ENCODE peak calls at places on chromosomes 11 and 22, in five cellular contexts. Z is pancreas, A is SK-N-SH, S is suprapubic skin, X is sigmoid colon. F is an unnamed sample. For H3K36me3, the result is how much of the 10 kb centered on the place peaks cover.

GRCh38 chr22:46008836-46009596 is 32.1 kb upstream of the WNT7B start:
- DNase-seq in Z (peak), A (no peak), S (no peak), X (peak), F (peak)

GRCh38 chr22:48258841-48259240 is 1496.4 kb downstream of the TBC1D22A start:
- DNase-seq in Z (no peak), A (no peak), S (peak), X (no peak), F (no peak)

GRCh38 chr11:115929618-115930129 is 425.5 kb upstream of the CADM1 start:
- DNase-seq in Z (no peak), A (no peak), S (no peak), X (no peak), F (no peak)

GRCh38 chr11:70647188-70648166 is 249.1 kb downstream of the CTTN start:
- DNase-seq in Z (no peak), A (no peak), S (no peak), X (no peak), F (no peak)

GRCh38 chr11:134364261-134364660 is 32.5 kb downstream of the GLB1L2 start:
- DNase-seq in Z (no peak), A (no peak), S (peak), X (peak), F (peak)

GRCh38 chr22:23527971-23528740 is 51.9 kb downstream of the IGLL1 start:
- DNase-seq in Z (no peak), A (no peak), S (peak), X (peak), F (peak)

GRCh38 chr11:133343951-133344350 is 188.3 kb downstream of the OPCML start:
- DNase-seq in Z (no peak), A (no peak), S (no peak), X (no peak), F (no peak)

GRCh38 chr11:17498058-17498457 is 21.4 kb upstream of the ABCC8 start:
- DNase-seq in Z (no peak), A (no peak), S (no peak), X (no peak), F (no peak)

GRCh38 chr11:33893711-33894401 is 2.0 kb upstream of the LMO2 start:
- DNase-seq in Z (no peak), A (no peak), S (no peak), X (no peak), F (no peak)

GRCh38 chr11:71304491-71304890 is 52.1 kb upstream of the SHANK2 start:
- DNase-seq in Z (no peak), A (no peak), S (peak), X (peak), F (peak)

GRCh38 chr22:42217752-42218280 is 52.6 kb downstream of the TCF20 start:
- DNase-seq in Z (no peak), A (no peak), S (no peak), X (no peak), F (no peak)

GRCh38 chr11:72838691-72839305 is 24.6 kb downstream of the ATG16L2 start:
- DNase-seq in Z (no peak), A (no peak), S (no peak), X (no peak), F (no peak)

GRCh38 chr11:34030386-34030785 is 21.1 kb upstream of the CAPRIN1 start:
- DNase-seq in Z (no peak), A (no peak), S (no peak), X (no peak), F (no peak)

GRCh38 chr22:46801331-46801811 is 38.9 kb downstream of the TBC1D22A start:
- DNase-seq in Z (no peak), A (no peak), S (no peak), X (peak), F (no peak)

GRCh38 chr22:30609260-30610185 is 2.5 kb downstream of the TCN2 start:
- DNase-seq in Z (no peak), A (no peak), S (no peak), X (peak), F (no peak)

GRCh38 chr11:127766734-127767133 is 766.2 kb upstream of the KIRREL3 start:
- DNase-seq in Z (no peak), A (no peak), S (no peak), X (no peak), F (no peak)

GRCh38 chr11:57601297-57601696 is 3.8 kb downstream of the SERPING1 start:
- DNase-seq in Z (no peak), A (no peak), S (no peak), X (no peak), F (no peak)

GRCh38 chr11:94785509-94785908 is 17.4 kb downstream of the AMOTL1 start:
- DNase-seq in Z (no peak), A (peak), S (no peak), X (no peak), F (no peak)

GRCh38 chr11:61042961-61043540 is 59.2 kb upstream of the CD5 start:
- DNase-seq in Z (no peak), A (no peak), S (no peak), X (no peak), F (no peak)

GRCh38 chr11:74672956-74673895 is 58.0 kb downstream of the CHRDL2 start:
- DNase-seq in Z (peak), A (peak), S (no peak), X (peak), F (no peak)

GRCh38 chr11:69035959-69036340 is 12.8 kb upstream of the TPCN2 start:
- DNase-seq in Z (peak), A (no peak), S (no peak), X (peak), F (no peak)

GRCh38 chr11:63985812-63986155 is 454 bp upstream of the OTUB1 start:
- DNase-seq in Z (no peak), A (peak), S (no peak), X (no peak), F (peak)

GRCh38 chr22:23219787-23220484 is 39.6 kb downstream of the BCR start:
- DNase-seq in Z (no peak), A (no peak), S (no peak), X (no peak), F (peak)

GRCh38 chr22:29312218-29313125 is 3.0 kb downstream of the RASL10A start:
- DNase-seq in Z (peak), A (peak), S (no peak), X (peak), F (peak)

GRCh38 chr11:2234963-2235362 is 35.4 kb downstream of the ASCL2 start:
- DNase-seq in Z (no peak), A (no peak), S (no peak), X (peak), F (no peak)
- H3K27ac ChIP-seq in Z (no peak), A (no peak), S (no peak), X (no peak), F (no peak)

GRCh38 chr11:48341466-48341865 is 16.7 kb downstream of the OR4C3 start:
- DNase-seq in Z (no peak), A (no peak), S (no peak), X (no peak), F (no peak)
- H3K36me3 ChIP-seq in Z (under half), A (under half), S (under half), X (under half), F (under half)

GRCh38 chr22:40431021-40431420 is 60.6 kb downstream of the SGSM3 start:
- DNase-seq in Z (no peak), A (no peak), S (no peak), X (no peak), F (no peak)
- H3K27ac ChIP-seq in Z (no peak), A (no peak), S (no peak), X (no peak), F (no peak)

GRCh38 chr11:65298655-65299179 is 15.9 kb upstream of the CDC42EP2 start:
- DNase-seq in Z (no peak), A (no peak), S (no peak), X (peak), F (no peak)
- H3K36me3 ChIP-seq in Z (under half), A (under half), S (under half), X (under half), F (under half)

GRCh38 chr11:8773916-8774537 is 91.4 kb downstream of the RPL27A start:
- DNase-seq in Z (no peak), A (no peak), S (no peak), X (no peak), F (no peak)
- H3K27ac ChIP-seq in Z (no peak), A (no peak), S (peak), X (peak), F (peak)

GRCh38 chr22:20139391-20140106 is 7.9 kb downstream of the ZDHHC8 start:
- DNase-seq in Z (no peak), A (no peak), S (no peak), X (no peak), F (no peak)
- H3K36me3 ChIP-seq in Z (under half), A (under half), S (half or more), X (under half), F (under half)

GRCh38 chr11:27505781-27506180 is 788 bp downstream of the LIN7C start:
- DNase-seq in Z (no peak), A (no peak), S (no peak), X (no peak), F (no peak)
- H3K27ac ChIP-seq in Z (peak), A (peak), S (peak), X (peak), F (peak)

F was measured in upper lobe of right lung.